ENCODE peak calls at places on chromosomes 4 and X, in eight cellular contexts. One of them, this sample, is unnamed.

GRCh38 chrX:40176979-40177430 is 79.2 kb upstream of the BCOR start:
- DNase-seq in H1: peak
- DNase-seq in amniotic stem cell: no peak
- DNase-seq in HEK293T: no peak
- DNase-seq in PC-9: no peak
- DNase-seq in NCI-H1417: peak
- DNase-seq in stimulated activated CD8-positive, alpha-beta memory T cell treated with anti-CD3 and anti-CD28 coated beads, Interleukin-7, amount 100 ng/mL, for 48 hours: no peak
- DNase-seq in lower leg skin: no peak
- DNase-seq in this sample: no peak

GRCh38 chr4:38170380-38170779 is 210.2 kb downstream of the PTTG2 start:
- DNase-seq in H1: no peak
- DNase-seq in amniotic stem cell: no peak
- DNase-seq in HEK293T: no peak
- DNase-seq in PC-9: no peak
- DNase-seq in NCI-H1417: no peak
- DNase-seq in stimulated activated CD8-positive, alpha-beta memory T cell treated with anti-CD3 and anti-CD28 coated beads, Interleukin-7, amount 100 ng/mL, for 48 hours: no peak
- DNase-seq in lower leg skin: no peak
- DNase-seq in this sample: no peak

GRCh38 chr4:139845481-139846093 is 180.0 kb downstream of the MGST2 start:
- DNase-seq in H1: no peak
- DNase-seq in amniotic stem cell: no peak
- DNase-seq in HEK293T: no peak
- DNase-seq in PC-9: no peak
- DNase-seq in NCI-H1417: no peak
- DNase-seq in stimulated activated CD8-positive, alpha-beta memory T cell treated with anti-CD3 and anti-CD28 coated beads, Interleukin-7, amount 100 ng/mL, for 48 hours: no peak
- DNase-seq in lower leg skin: no peak
- DNase-seq in this sample: no peak

GRCh38 chr4:11337287-11337686 is 91.4 kb downstream of the HS3ST1 start:
- DNase-seq in H1: no peak
- DNase-seq in amniotic stem cell: no peak
- DNase-seq in HEK293T: no peak
- DNase-seq in PC-9: no peak
- DNase-seq in NCI-H1417: no peak
- DNase-seq in stimulated activated CD8-positive, alpha-beta memory T cell treated with anti-CD3 and anti-CD28 coated beads, Interleukin-7, amount 100 ng/mL, for 48 hours: no peak
- DNase-seq in lower leg skin: no peak
- DNase-seq in this sample: no peak

GRCh38 chr4:31737419-31737818 is 1017.2 kb downstream of the PCDH7 start:
- DNase-seq in H1: no peak
- DNase-seq in amniotic stem cell: no peak
- DNase-seq in HEK293T: no peak
- DNase-seq in PC-9: no peak
- DNase-seq in NCI-H1417: no peak
- DNase-seq in stimulated activated CD8-positive, alpha-beta memory T cell treated with anti-CD3 and anti-CD28 coated beads, Interleukin-7, amount 100 ng/mL, for 48 hours: no peak
- DNase-seq in lower leg skin: no peak
- DNase-seq in this sample: peak

GRCh38 chr4:78057600-78058560 is 757 bp downstream of the FRAS1 start:
- DNase-seq in H1: peak
- DNase-seq in amniotic stem cell: peak
- DNase-seq in HEK293T: peak
- DNase-seq in PC-9: peak
- DNase-seq in NCI-H1417: peak
- DNase-seq in stimulated activated CD8-positive, alpha-beta memory T cell treated with anti-CD3 and anti-CD28 coated beads, Interleukin-7, amount 100 ng/mL, for 48 hours: no peak
- DNase-seq in lower leg skin: peak
- DNase-seq in this sample: peak

GRCh38 chrX:41397228-41397627 is 49.9 kb upstream of the NYX start:
- DNase-seq in H1: no peak
- DNase-seq in amniotic stem cell: no peak
- DNase-seq in HEK293T: no peak
- DNase-seq in PC-9: no peak
- DNase-seq in NCI-H1417: no peak
- DNase-seq in stimulated activated CD8-positive, alpha-beta memory T cell treated with anti-CD3 and anti-CD28 coated beads, Interleukin-7, amount 100 ng/mL, for 48 hours: no peak
- DNase-seq in lower leg skin: no peak
- DNase-seq in this sample: no peak

GRCh38 chr4:156255205-156255604 is 301.5 kb upstream of the CTSO start:
- DNase-seq in H1: no peak
- DNase-seq in amniotic stem cell: no peak
- DNase-seq in HEK293T: no peak
- DNase-seq in PC-9: no peak
- DNase-seq in NCI-H1417: peak
- DNase-seq in stimulated activated CD8-positive, alpha-beta memory T cell treated with anti-CD3 and anti-CD28 coated beads, Interleukin-7, amount 100 ng/mL, for 48 hours: no peak
- DNase-seq in lower leg skin: no peak
- DNase-seq in this sample: no peak

GRCh38 chr4:68803013-68803412 is 12.8 kb upstream of the UGT2B10 start:
- DNase-seq in H1: no peak
- DNase-seq in amniotic stem cell: no peak
- DNase-seq in HEK293T: no peak
- DNase-seq in PC-9: no peak
- DNase-seq in NCI-H1417: no peak
- DNase-seq in stimulated activated CD8-positive, alpha-beta memory T cell treated with anti-CD3 and anti-CD28 coated beads, Interleukin-7, amount 100 ng/mL, for 48 hours: no peak
- DNase-seq in lower leg skin: no peak
- DNase-seq in this sample: no peak

GRCh38 chrX:74246524-74246923 is 57.5 kb upstream of the ZCCHC13 start:
- DNase-seq in H1: no peak
- DNase-seq in amniotic stem cell: no peak
- DNase-seq in HEK293T: no peak
- DNase-seq in PC-9: peak
- DNase-seq in NCI-H1417: no peak
- DNase-seq in stimulated activated CD8-positive, alpha-beta memory T cell treated with anti-CD3 and anti-CD28 coated beads, Interleukin-7, amount 100 ng/mL, for 48 hours: no peak
- DNase-seq in lower leg skin: no peak
- DNase-seq in this sample: no peak

GRCh38 chrX:13659057-13659456 is 6.1 kb downstream of the TCEANC start:
- DNase-seq in H1: no peak
- DNase-seq in amniotic stem cell: no peak
- DNase-seq in HEK293T: no peak
- DNase-seq in PC-9: peak
- DNase-seq in NCI-H1417: no peak
- DNase-seq in stimulated activated CD8-positive, alpha-beta memory T cell treated with anti-CD3 and anti-CD28 coated beads, Interleukin-7, amount 100 ng/mL, for 48 hours: no peak
- DNase-seq in lower leg skin: no peak
- DNase-seq in this sample: no peak

GRCh38 chr4:85610450-85610849 is 135.5 kb downstream of the ARHGAP24 start:
- DNase-seq in H1: no peak
- DNase-seq in amniotic stem cell: no peak
- DNase-seq in HEK293T: no peak
- DNase-seq in PC-9: no peak
- DNase-seq in NCI-H1417: no peak
- DNase-seq in stimulated activated CD8-positive, alpha-beta memory T cell treated with anti-CD3 and anti-CD28 coated beads, Interleukin-7, amount 100 ng/mL, for 48 hours: no peak
- DNase-seq in lower leg skin: no peak
- DNase-seq in this sample: no peak

GRCh38 chrX:149721778-149722177 is 9.9 kb downstream of the MAGEA11 start:
- DNase-seq in H1: no peak
- DNase-seq in amniotic stem cell: no peak
- DNase-seq in HEK293T: no peak
- DNase-seq in PC-9: no peak
- DNase-seq in NCI-H1417: no peak
- DNase-seq in stimulated activated CD8-positive, alpha-beta memory T cell treated with anti-CD3 and anti-CD28 coated beads, Interleukin-7, amount 100 ng/mL, for 48 hours: no peak
- DNase-seq in lower leg skin: no peak
- DNase-seq in this sample: no peak

GRCh38 chr4:39044947-39045734 is 12.9 kb upstream of the TMEM156 start:
- DNase-seq in H1: peak
- DNase-seq in amniotic stem cell: no peak
- DNase-seq in HEK293T: peak
- DNase-seq in PC-9: no peak
- DNase-seq in NCI-H1417: peak
- DNase-seq in stimulated activated CD8-positive, alpha-beta memory T cell treated with anti-CD3 and anti-CD28 coated beads, Interleukin-7, amount 100 ng/mL, for 48 hours: no peak
- DNase-seq in lower leg skin: no peak
- DNase-seq in this sample: peak

GRCh38 chr4:38163216-38164006 is 203.2 kb downstream of the PTTG2 start:
- DNase-seq in H1: no peak
- DNase-seq in amniotic stem cell: peak
- DNase-seq in HEK293T: no peak
- DNase-seq in PC-9: peak
- DNase-seq in NCI-H1417: no peak
- DNase-seq in stimulated activated CD8-positive, alpha-beta memory T cell treated with anti-CD3 and anti-CD28 coated beads, Interleukin-7, amount 100 ng/mL, for 48 hours: no peak
- DNase-seq in lower leg skin: no peak
- DNase-seq in this sample: no peak

GRCh38 chr4:168587326-168588125 is 90.7 kb downstream of the PALLD start:
- DNase-seq in H1: no peak
- DNase-seq in amniotic stem cell: peak
- DNase-seq in HEK293T: no peak
- DNase-seq in PC-9: peak
- DNase-seq in NCI-H1417: no peak
- DNase-seq in stimulated activated CD8-positive, alpha-beta memory T cell treated with anti-CD3 and anti-CD28 coated beads, Interleukin-7, amount 100 ng/mL, for 48 hours: no peak
- DNase-seq in lower leg skin: peak
- DNase-seq in this sample: no peak

GRCh38 chr4:54930226-54930625 is 195.2 kb downstream of the KDR start:
- DNase-seq in H1: no peak
- DNase-seq in amniotic stem cell: no peak
- DNase-seq in HEK293T: no peak
- DNase-seq in PC-9: no peak
- DNase-seq in NCI-H1417: no peak
- DNase-seq in stimulated activated CD8-positive, alpha-beta memory T cell treated with anti-CD3 and anti-CD28 coated beads, Interleukin-7, amount 100 ng/mL, for 48 hours: no peak
- DNase-seq in lower leg skin: no peak
- DNase-seq in this sample: no peak

GRCh38 chrX:71364221-71364620 is 1.9 kb upstream of the TAF1 start:
- DNase-seq in H1: no peak
- DNase-seq in amniotic stem cell: no peak
- DNase-seq in HEK293T: no peak
- DNase-seq in PC-9: no peak
- DNase-seq in NCI-H1417: no peak
- DNase-seq in stimulated activated CD8-positive, alpha-beta memory T cell treated with anti-CD3 and anti-CD28 coated beads, Interleukin-7, amount 100 ng/mL, for 48 hours: no peak
- DNase-seq in lower leg skin: no peak
- DNase-seq in this sample: no peak

GRCh38 chr4:2049381-2049780 is 9.7 kb upstream of the NAT8L start:
- DNase-seq in H1: peak
- DNase-seq in amniotic stem cell: no peak
- DNase-seq in HEK293T: no peak
- DNase-seq in PC-9: no peak
- DNase-seq in NCI-H1417: no peak
- DNase-seq in stimulated activated CD8-positive, alpha-beta memory T cell treated with anti-CD3 and anti-CD28 coated beads, Interleukin-7, amount 100 ng/mL, for 48 hours: no peak
- DNase-seq in lower leg skin: no peak
- DNase-seq in this sample: no peak

GRCh38 chr4:7061815-7062214 is 6.0 kb downstream of the GRPEL1 start:
- DNase-seq in H1: no peak
- DNase-seq in amniotic stem cell: no peak
- DNase-seq in HEK293T: no peak
- DNase-seq in PC-9: no peak
- DNase-seq in NCI-H1417: no peak
- DNase-seq in stimulated activated CD8-positive, alpha-beta memory T cell treated with anti-CD3 and anti-CD28 coated beads, Interleukin-7, amount 100 ng/mL, for 48 hours: no peak
- DNase-seq in lower leg skin: no peak
- DNase-seq in this sample: no peak

This sample was measured in Kasumi-1.